ENCODE peak calls at places on chromosomes 5 and 9, in four cellular contexts. Q is HCT116, A is sigmoid colon, H is GM12891. B is an unnamed sample.

GRCh38 chr5:359301-359897 is 37.9 kb downstream of the AHRR start:
- DNase-seq in Q (no peak), A (no peak), H (no peak), B (no peak)

GRCh38 chr5:50325237-50325832 is 115.8 kb downstream of the EMB start:
- DNase-seq in Q (peak; percentile 32), A (no peak), H (no peak), B (no peak)

GRCh38 chr5:180494510-180495181 is 467 bp downstream of the CNOT6 start:
- DNase-seq in Q (no peak), A (peak; percentile 71), H (peak; percentile 64), B (peak; percentile 38)

GRCh38 chr5:115815693-115816225 is 700 bp downstream of the CDO1 start:
- DNase-seq in Q (no peak), A (no peak), H (no peak), B (no peak)

GRCh38 chr5:132237670-132238069 is 10.0 kb upstream of the P4HA2 start:
- DNase-seq in Q (no peak), A (peak; percentile 14), H (no peak), B (peak; percentile 1)

GRCh38 chr9:124257865-124258764 is at the start of gene NEK6:
- DNase-seq in Q (no peak), A (peak; percentile 47), H (peak; percentile 52), B (peak; percentile 19)

GRCh38 chr9:99140685-99141314 is 35.9 kb downstream of the TGFBR1 start:
- DNase-seq in Q (peak; percentile 21), A (peak; percentile 78), H (no peak), B (peak; percentile 29)

GRCh38 chr5:103587185-103587748 is 24.7 kb upstream of the NUDT12 start:
- DNase-seq in Q (no peak), A (no peak), H (no peak), B (no peak)

GRCh38 chr5:124922255-124922975 is 176.0 kb upstream of the ZNF608 start:
- DNase-seq in Q (no peak), A (no peak), H (no peak), B (no peak)

GRCh38 chr5:124921694-124922093 is 175.3 kb upstream of the ZNF608 start:
- DNase-seq in Q (no peak), A (no peak), H (no peak), B (no peak)

GRCh38 chr5:124920909-124921666 is 174.6 kb upstream of the ZNF608 start:
- DNase-seq in Q (no peak), A (no peak), H (no peak), B (no peak)

GRCh38 chr5:124924729-124925128 is 178.3 kb upstream of the ZNF608 start:
- DNase-seq in Q (no peak), A (no peak), H (no peak), B (no peak)

GRCh38 chr5:124923131-124923530 is 176.7 kb upstream of the ZNF608 start:
- DNase-seq in Q (no peak), A (no peak), H (no peak), B (no peak)
- TF ChIP-seq POLR2AphosphoS5 in Q (no peak), A (no peak), H (no peak), B (no peak)

GRCh38 chr5:138954257-138955012 is 79.3 kb upstream of the LRRTM2 start:
- DNase-seq in Q (no peak), A (peak; percentile 46), H (no peak), B (no peak)

GRCh38 chr5:138956801-138957200 is 81.7 kb upstream of the LRRTM2 start:
- DNase-seq in Q (no peak), A (peak; percentile 40), H (no peak), B (no peak)

GRCh38 chr5:138955672-138956295 is 80.6 kb upstream of the LRRTM2 start:
- DNase-seq in Q (no peak), A (peak; percentile 19), H (no peak), B (no peak)

GRCh38 chr5:138953370-138954256 is 78.5 kb upstream of the LRRTM2 start:
- DNase-seq in Q (no peak), A (peak; percentile 96), H (peak; percentile 53), B (peak; percentile 80)

GRCh38 chr5:138955013-138955660 is 80.0 kb upstream of the LRRTM2 start:
- DNase-seq in Q (no peak), A (peak; percentile 67), H (no peak), B (no peak)
- TF ChIP-seq POLR2AphosphoS5 in Q (no peak), A (no peak), H (no peak), B (no peak)

GRCh38 chr5:149352169-149352568 is 5.7 kb upstream of the PCYOX1L start:
- DNase-seq in Q (no peak), A (no peak), H (no peak), B (no peak)

GRCh38 chr5:149349382-149349781 is 4.1 kb downstream of the GRPEL2 start:
- DNase-seq in Q (no peak), A (no peak), H (no peak), B (no peak)

GRCh38 chr5:149345892-149346222 is 558 bp downstream of the GRPEL2 start:
- DNase-seq in Q (no peak), A (no peak), H (no peak), B (no peak)

GRCh38 chr5:149345147-149345891 is at the start of gene GRPEL2:
- DNase-seq in Q (peak; percentile 96), A (peak; percentile 98), H (peak; percentile 87), B (peak; percentile 96)

GRCh38 chr5:149348463-149348862 is 3.2 kb downstream of the GRPEL2 start:
- DNase-seq in Q (no peak), A (no peak), H (no peak), B (no peak)
- TF ChIP-seq POLR2AphosphoS5 in Q (no peak), A (no peak), H (no peak), B (no peak)

GRCh38 chr9:81628897-81629296 is 60.5 kb downstream of the TLE1 start:
- DNase-seq in Q (no peak), A (no peak), H (no peak), B (no peak)
- TF ChIP-seq POLR2AphosphoS5 in Q (no peak), A (no peak), H (no peak), B (no peak)

DNA sequence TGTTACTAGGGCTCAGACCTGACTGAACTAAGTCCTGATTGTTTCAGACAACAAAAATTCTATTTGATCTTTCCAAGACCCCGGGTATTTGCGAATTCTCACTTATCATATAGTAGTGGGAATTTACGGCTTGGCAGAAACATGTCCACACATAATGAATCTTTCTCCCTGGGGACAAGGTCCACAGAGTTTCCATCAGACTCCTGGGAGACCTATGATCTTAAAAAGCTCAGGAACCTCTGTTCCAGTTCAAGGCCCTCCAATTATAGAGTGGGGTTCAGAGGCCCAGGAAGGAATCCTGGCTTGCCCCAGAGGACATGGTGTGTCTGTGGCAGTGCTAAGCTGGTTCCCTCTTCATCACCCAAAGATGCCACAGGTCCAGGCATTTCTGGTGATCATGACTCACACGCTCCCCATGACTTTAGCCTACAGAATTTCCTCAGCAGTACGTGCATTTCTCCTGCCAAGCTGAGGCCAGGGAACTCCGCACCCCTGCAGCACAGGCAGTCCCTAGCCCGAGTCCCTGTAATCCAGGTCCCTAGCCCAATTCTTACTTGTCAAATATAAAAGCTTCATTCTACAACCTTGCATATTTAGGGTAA is 12.6 kb downstream of the RAPGEF1 start:
- DNase-seq in Q (no peak), A (peak; percentile 75), H (no peak), B (no peak)
- TF ChIP-seq POLR2AphosphoS5 in Q (no peak), A (no peak), H (no peak), B (no peak)

GRCh38 chr9:36911037-36911436 is 123.0 kb downstream of the PAX5 start:
- DNase-seq in Q (no peak), A (peak; percentile 32), H (no peak), B (no peak)
- TF ChIP-seq POLR2AphosphoS5 in Q (no peak), A (no peak), H (no peak), B (no peak)

GRCh38 chr9:17398351-17398750 is 180.5 kb upstream of the SH3GL2 start:
- DNase-seq in Q (no peak), A (no peak), H (no peak), B (no peak)

GRCh38 chr9:17389026-17389425 is 189.8 kb upstream of the SH3GL2 start:
- DNase-seq in Q (no peak), A (no peak), H (no peak), B (no peak)

GRCh38 chr9:17394868-17395488 is 183.9 kb upstream of the SH3GL2 start:
- DNase-seq in Q (no peak), A (no peak), H (no peak), B (no peak)
- TF ChIP-seq POLR2AphosphoS5 in Q (no peak), A (no peak), H (no peak), B (no peak)